ENCODE peak calls at places on chromosomes 13 and 19, in seven cellular contexts. One of them, this sample, is unnamed.

GRCh38 chr13:40247845-40248244 is 418.6 kb downstream of the FOXO1 start:
- DNase-seq in activated CD4-positive, alpha-beta T cell treated with anti-CD3 and anti-CD28 coated beads, Interleukin-2, amount 50 U/mL, for 1 hour: no peak
- DNase-seq in activated CD4-positive, CD25-positive, alpha-beta regulatory T cell treated with anti-CD3 and anti-CD28 coated beads, Interleukin-2, amount 50 U/mL, for 16 hours: no peak
- DNase-seq in activated naive CD4-positive, alpha-beta T cell treated with anti-CD3 and anti-CD28 coated beads, Interleukin-2, amount 50 U/mL, for 16 hours: no peak
- DNase-seq in lung: no peak
- DNase-seq in activated CD4-positive, alpha-beta memory T cell treated with anti-CD3 and anti-CD28 coated beads, Interleukin-2, amount 10 ng/mL, durations not matched to agents 7 days and 5 days: no peak
- DNase-seq in DMS79: no peak
- DNase-seq in this sample: no peak

GRCh38 chr13:51364404-51365008 is 25.0 kb downstream of the SERPINE3 start:
- DNase-seq in activated CD4-positive, CD25-positive, alpha-beta regulatory T cell treated with anti-CD3 and anti-CD28 coated beads, Interleukin-2, amount 50 U/mL, for 16 hours: no peak
- DNase-seq in activated CD4-positive, alpha-beta memory T cell treated with anti-CD3 and anti-CD28 coated beads, Interleukin-2, amount 10 ng/mL, durations not matched to agents 7 days and 5 days: no peak
- DNase-seq in activated naive CD4-positive, alpha-beta T cell treated with anti-CD3 and anti-CD28 coated beads, Interleukin-2, amount 50 U/mL, for 16 hours: no peak
- DNase-seq in lung: no peak
- DNase-seq in DMS79: no peak
- DNase-seq in activated CD4-positive, alpha-beta T cell treated with anti-CD3 and anti-CD28 coated beads, Interleukin-2, amount 50 U/mL, for 1 hour: no peak
- DNase-seq in this sample: peak

GRCh38 chr13:101917833-101918755 is 465.6 kb downstream of the ITGBL1 start:
- DNase-seq in activated CD4-positive, CD25-positive, alpha-beta regulatory T cell treated with anti-CD3 and anti-CD28 coated beads, Interleukin-2, amount 50 U/mL, for 16 hours: no peak
- DNase-seq in activated CD4-positive, alpha-beta T cell treated with anti-CD3 and anti-CD28 coated beads, Interleukin-2, amount 50 U/mL, for 1 hour: no peak
- DNase-seq in DMS79: peak
- DNase-seq in activated CD4-positive, alpha-beta memory T cell treated with anti-CD3 and anti-CD28 coated beads, Interleukin-2, amount 10 ng/mL, durations not matched to agents 7 days and 5 days: no peak
- DNase-seq in activated naive CD4-positive, alpha-beta T cell treated with anti-CD3 and anti-CD28 coated beads, Interleukin-2, amount 50 U/mL, for 16 hours: no peak
- DNase-seq in lung: no peak
- DNase-seq in this sample: no peak

GRCh38 chr19:49224856-49225255 is 67.3 kb downstream of the TRPM4 start:
- DNase-seq in activated naive CD4-positive, alpha-beta T cell treated with anti-CD3 and anti-CD28 coated beads, Interleukin-2, amount 50 U/mL, for 16 hours: no peak
- DNase-seq in activated CD4-positive, CD25-positive, alpha-beta regulatory T cell treated with anti-CD3 and anti-CD28 coated beads, Interleukin-2, amount 50 U/mL, for 16 hours: no peak
- DNase-seq in lung: no peak
- DNase-seq in DMS79: peak
- DNase-seq in activated CD4-positive, alpha-beta T cell treated with anti-CD3 and anti-CD28 coated beads, Interleukin-2, amount 50 U/mL, for 1 hour: peak
- DNase-seq in activated CD4-positive, alpha-beta memory T cell treated with anti-CD3 and anti-CD28 coated beads, Interleukin-2, amount 10 ng/mL, durations not matched to agents 7 days and 5 days: peak
- DNase-seq in this sample: no peak

GRCh38 chr13:81602236-81602635 is 1261.3 kb upstream of the SPRY2 start:
- DNase-seq in activated CD4-positive, alpha-beta memory T cell treated with anti-CD3 and anti-CD28 coated beads, Interleukin-2, amount 10 ng/mL, durations not matched to agents 7 days and 5 days: no peak
- DNase-seq in activated CD4-positive, CD25-positive, alpha-beta regulatory T cell treated with anti-CD3 and anti-CD28 coated beads, Interleukin-2, amount 50 U/mL, for 16 hours: no peak
- DNase-seq in activated naive CD4-positive, alpha-beta T cell treated with anti-CD3 and anti-CD28 coated beads, Interleukin-2, amount 50 U/mL, for 16 hours: no peak
- DNase-seq in activated CD4-positive, alpha-beta T cell treated with anti-CD3 and anti-CD28 coated beads, Interleukin-2, amount 50 U/mL, for 1 hour: no peak
- DNase-seq in DMS79: no peak
- DNase-seq in lung: no peak
- DNase-seq in this sample: no peak

GRCh38 chr19:52935434-52935833 is 12.2 kb upstream of the ZNF888 start:
- DNase-seq in activated CD4-positive, alpha-beta T cell treated with anti-CD3 and anti-CD28 coated beads, Interleukin-2, amount 50 U/mL, for 1 hour: no peak
- DNase-seq in DMS79: no peak
- DNase-seq in activated CD4-positive, alpha-beta memory T cell treated with anti-CD3 and anti-CD28 coated beads, Interleukin-2, amount 10 ng/mL, durations not matched to agents 7 days and 5 days: no peak
- DNase-seq in activated CD4-positive, CD25-positive, alpha-beta regulatory T cell treated with anti-CD3 and anti-CD28 coated beads, Interleukin-2, amount 50 U/mL, for 16 hours: no peak
- DNase-seq in activated naive CD4-positive, alpha-beta T cell treated with anti-CD3 and anti-CD28 coated beads, Interleukin-2, amount 50 U/mL, for 16 hours: no peak
- DNase-seq in lung: no peak
- DNase-seq in this sample: no peak

GRCh38 chr19:38650911-38651584 is 3.6 kb downstream of the ACTN4 start:
- DNase-seq in DMS79: no peak
- DNase-seq in activated CD4-positive, CD25-positive, alpha-beta regulatory T cell treated with anti-CD3 and anti-CD28 coated beads, Interleukin-2, amount 50 U/mL, for 16 hours: no peak
- DNase-seq in activated CD4-positive, alpha-beta memory T cell treated with anti-CD3 and anti-CD28 coated beads, Interleukin-2, amount 10 ng/mL, durations not matched to agents 7 days and 5 days: no peak
- DNase-seq in activated naive CD4-positive, alpha-beta T cell treated with anti-CD3 and anti-CD28 coated beads, Interleukin-2, amount 50 U/mL, for 16 hours: no peak
- DNase-seq in lung: peak
- DNase-seq in activated CD4-positive, alpha-beta T cell treated with anti-CD3 and anti-CD28 coated beads, Interleukin-2, amount 50 U/mL, for 1 hour: no peak
- DNase-seq in this sample: no peak

GRCh38 chr19:41698746-41699230 is 9.6 kb upstream of the CEACAM5 start:
- DNase-seq in lung: no peak
- DNase-seq in activated CD4-positive, alpha-beta T cell treated with anti-CD3 and anti-CD28 coated beads, Interleukin-2, amount 50 U/mL, for 1 hour: no peak
- DNase-seq in activated CD4-positive, alpha-beta memory T cell treated with anti-CD3 and anti-CD28 coated beads, Interleukin-2, amount 10 ng/mL, durations not matched to agents 7 days and 5 days: no peak
- DNase-seq in activated naive CD4-positive, alpha-beta T cell treated with anti-CD3 and anti-CD28 coated beads, Interleukin-2, amount 50 U/mL, for 16 hours: no peak
- DNase-seq in DMS79: no peak
- DNase-seq in activated CD4-positive, CD25-positive, alpha-beta regulatory T cell treated with anti-CD3 and anti-CD28 coated beads, Interleukin-2, amount 50 U/mL, for 16 hours: no peak
- DNase-seq in this sample: no peak

GRCh38 chr19:48516536-48516935 is 4.9 kb upstream of the LMTK3 start:
- DNase-seq in activated CD4-positive, CD25-positive, alpha-beta regulatory T cell treated with anti-CD3 and anti-CD28 coated beads, Interleukin-2, amount 50 U/mL, for 16 hours: no peak
- DNase-seq in activated naive CD4-positive, alpha-beta T cell treated with anti-CD3 and anti-CD28 coated beads, Interleukin-2, amount 50 U/mL, for 16 hours: no peak
- DNase-seq in lung: no peak
- DNase-seq in DMS79: no peak
- DNase-seq in activated CD4-positive, alpha-beta memory T cell treated with anti-CD3 and anti-CD28 coated beads, Interleukin-2, amount 10 ng/mL, durations not matched to agents 7 days and 5 days: no peak
- DNase-seq in activated CD4-positive, alpha-beta T cell treated with anti-CD3 and anti-CD28 coated beads, Interleukin-2, amount 50 U/mL, for 1 hour: no peak
- DNase-seq in this sample: no peak

GRCh38 chr19:13164370-13165090 is 14.3 kb downstream of the IER2 start:
- DNase-seq in DMS79: peak
- DNase-seq in activated CD4-positive, CD25-positive, alpha-beta regulatory T cell treated with anti-CD3 and anti-CD28 coated beads, Interleukin-2, amount 50 U/mL, for 16 hours: no peak
- DNase-seq in activated CD4-positive, alpha-beta T cell treated with anti-CD3 and anti-CD28 coated beads, Interleukin-2, amount 50 U/mL, for 1 hour: peak
- DNase-seq in activated CD4-positive, alpha-beta memory T cell treated with anti-CD3 and anti-CD28 coated beads, Interleukin-2, amount 10 ng/mL, durations not matched to agents 7 days and 5 days: peak
- DNase-seq in activated naive CD4-positive, alpha-beta T cell treated with anti-CD3 and anti-CD28 coated beads, Interleukin-2, amount 50 U/mL, for 16 hours: peak
- DNase-seq in lung: peak
- DNase-seq in this sample: peak